ENCODE peak calls at places on chromosomes 4 and X, in five cellular contexts. I is HTR-8/SVneo, L is AG09319, Q is H9, B is AG09309. D is an unnamed sample.

GRCh38 chrX:28880136-28880535 is 292.9 kb downstream of the IL1RAPL1 start:
- DNase-seq in I (no peak), Q (no peak), B (no peak), L (no peak), D (peak)

GRCh38 chr4:25358515-25359275 is 18.4 kb upstream of the ANAPC4 start:
- DNase-seq in I (no peak), L (no peak), B (no peak), Q (no peak), D (no peak)

GRCh38 chrX:95762716-95763115 is 921.9 kb upstream of the DIAPH2 start:
- DNase-seq in L (no peak), Q (no peak), B (no peak), I (no peak), D (no peak)

GRCh38 chrX:44428989-44429627 is 85.6 kb upstream of the EFHC2 start:
- DNase-seq in Q (no peak), L (no peak), B (no peak), I (no peak), D (no peak)

GRCh38 chr4:17310269-17310652 is 201.6 kb downstream of the QDPR start:
- DNase-seq in Q (no peak), B (peak), L (no peak), I (no peak), D (peak)

GRCh38 chrX:110514498-110514897 is 155.8 kb downstream of the RTL9 start:
- DNase-seq in I (no peak), Q (no peak), L (no peak), B (no peak), D (no peak)

GRCh38 chr4:184826315-184827266 is 823 bp upstream of the ACSL1 start:
- DNase-seq in B (no peak), I (no peak), Q (no peak), L (no peak), D (no peak)

GRCh38 chr4:1402516-1403101 is 3.6 kb downstream of the NKX1-1 start:
- DNase-seq in Q (peak), L (no peak), B (no peak), I (no peak), D (no peak)

GRCh38 chr4:57154191-57154590 is 44.0 kb upstream of the IGFBP7 start:
- DNase-seq in L (peak), I (no peak), B (no peak), Q (no peak), D (no peak)

GRCh38 chr4:121655320-121656268 is 41.2 kb downstream of the ANXA5 start:
- DNase-seq in I (no peak), B (no peak), Q (no peak), L (no peak), D (peak)

GRCh38 chrX:21658746-21659145 is 616 bp upstream of the KLHL34 start:
- DNase-seq in L (no peak), B (no peak), I (no peak), Q (no peak), D (no peak)

GRCh38 chr4:95255396-95256107 is 293.2 kb downstream of the UNC5C start:
- DNase-seq in B (no peak), L (no peak), I (peak), Q (no peak), D (peak)

GRCh38 chr4:109701566-109702399 is 1.5 kb downstream of the CASP6 start:
- DNase-seq in L (no peak), I (no peak), B (no peak), Q (peak), D (peak)

GRCh38 chr4:144701683-144702233 is 55.8 kb downstream of the HHIP start:
- DNase-seq in I (no peak), L (no peak), Q (no peak), B (no peak), D (peak)

GRCh38 chr4:161457311-161457710 is 706.5 kb downstream of the FSTL5 start:
- DNase-seq in L (no peak), B (no peak), Q (no peak), I (no peak), D (no peak)

GRCh38 chr4:11605597-11605996 is 176.9 kb upstream of the HS3ST1 start:
- DNase-seq in B (no peak), Q (no peak), L (no peak), I (no peak), D (peak)

GRCh38 chr4:24686866-24687672 is 102.7 kb upstream of the DHX15 start:
- DNase-seq in I (peak), Q (peak), B (no peak), L (no peak), D (no peak)

GRCh38 chr4:53476232-53477037 is 99.0 kb downstream of the FIP1L1 start:
- DNase-seq in I (peak), B (peak), Q (no peak), L (peak), D (peak)

GRCh38 chr4:151952711-151953254 is 192.0 kb upstream of the GATB start:
- DNase-seq in L (no peak), Q (no peak), B (no peak), I (no peak), D (no peak)

GRCh38 chr4:15506464-15506863 is 36.8 kb downstream of the CC2D2A start:
- DNase-seq in L (no peak), B (peak), Q (no peak), I (no peak), D (peak)

GRCh38 chr4:76090241-76090691 is 15.8 kb downstream of the ART3 start:
- DNase-seq in B (peak), L (peak), I (peak), Q (no peak), D (peak)

GRCh38 chrX:154714925-154715324 is 36.0 kb downstream of the GAB3 start:
- DNase-seq in B (no peak), Q (peak), L (no peak), I (peak), D (peak)

GRCh38 chr4:121690001-121690400 is 6.8 kb downstream of the ANXA5 start:
- DNase-seq in B (peak), L (no peak), I (no peak), Q (no peak), D (peak)

GRCh38 chrX:55210931-55211677 is 9.0 kb upstream of the PAGE5 start:
- DNase-seq in Q (no peak), B (no peak), I (no peak), L (no peak), D (no peak)

GRCh38 chr4:7392438-7393374 is 42.0 kb downstream of the PSAPL1 start:
- DNase-seq in B (peak), L (no peak), Q (peak), I (no peak), D (peak)

GRCh38 chr4:131499139-131499873 is 1649.8 kb upstream of the PCDH10 start:
- DNase-seq in L (no peak), Q (no peak), I (peak), B (no peak), D (peak)

GRCh38 chr4:5965225-5965624 is 53.0 kb downstream of the C4orf50 start:
- DNase-seq in I (no peak), L (no peak), B (no peak), Q (no peak), D (no peak)

GRCh38 chr4:47930971-47931804 is 16.8 kb upstream of the NFXL1 start:
- DNase-seq in B (peak), L (peak), Q (no peak), I (no peak), D (peak)

D was measured in fibroblast of the aortic adventitia.